ENCODE peak calls at places on chromosomes 5 and 9, in ten cellular contexts. Y is Caco-2, J is NCI-H1930, Z is ACHN, G is left cardiac atrium, V is NCI-H1417, B is NCI-H2081, H is NCI-H2029, P is iris pigment epithelial cell, A is transverse colon. I is an unnamed sample.

GRCh38 chr9:34289159-34289558 is 39.9 kb downstream of the KIF24 start:
- DNase-seq in Y (no peak), J (no peak), A (no peak), P (no peak), V (no peak), H (no peak), G (no peak), Z (no peak), B (no peak), I (no peak)

GRCh38 chr5:78113689-78114088 is 180.8 kb downstream of the AP3B1 start:
- DNase-seq in Y (no peak), G (no peak), V (no peak), P (no peak), A (no peak), Z (no peak), J (no peak), H (no peak), B (no peak), I (no peak)

GRCh38 chr5:168951341-168951740 is 349.6 kb downstream of the SLIT3 start:
- DNase-seq in Y (no peak), P (no peak), B (no peak), H (no peak), J (no peak), A (no peak), V (no peak), G (no peak), Z (no peak), I (no peak)

GRCh38 chr9:89655990-89656657 is 51.3 kb downstream of the GADD45G start:
- DNase-seq in G (no peak), Z (no peak), B (no peak), J (no peak), P (no peak), H (no peak), V (no peak), A (no peak), Y (no peak), I (peak; percentile 23)

GRCh38 chr5:31809037-31809910 is 170.3 kb downstream of the PDZD2 start:
- DNase-seq in H (no peak), A (peak; percentile 26), V (peak; percentile 66), B (peak; percentile 84), Y (peak; percentile 74), P (peak; percentile 79), Z (peak; percentile 71), G (peak; percentile 75), J (peak; percentile 42), I (peak; percentile 19)

GRCh38 chr9:99356512-99356971 is 134.5 kb downstream of the SEC61B start:
- DNase-seq in P (no peak), J (no peak), A (peak; percentile 15), Y (no peak), H (no peak), V (no peak), G (peak; percentile 64), B (no peak), Z (no peak), I (no peak)

GRCh38 chr9:135908334-135909204 is 1.2 kb upstream of the CAMSAP1 start:
- DNase-seq in P (no peak), Y (no peak), A (peak; percentile 8), G (peak; percentile 36), B (no peak), J (no peak), V (peak; percentile 40), H (no peak), Z (no peak), I (no peak)

GRCh38 chr5:94620257-94620656 is 1.8 kb downstream of the SLF1 start:
- DNase-seq in H (no peak), J (no peak), Z (no peak), Y (no peak), A (no peak), V (no peak), G (no peak), B (no peak), P (no peak), I (no peak)

GRCh38 chr5:67156976-67157583 is 39.5 kb downstream of the CD180 start:
- DNase-seq in B (no peak), V (peak; percentile 36), Y (peak; percentile 49), A (peak; percentile 45), H (no peak), G (no peak), J (no peak), Z (peak; percentile 19), P (peak; percentile 36), I (peak; percentile 63)

GRCh38 chr9:119036969-119037368 is 332.3 kb downstream of the BRINP1 start:
- DNase-seq in B (no peak), G (no peak), V (no peak), Y (no peak), Z (no peak), A (no peak), H (no peak), P (no peak), J (no peak), I (no peak)

GRCh38 chr5:176875783-176876505 is 23.2 kb downstream of the HK3 start:
- DNase-seq in B (no peak), G (no peak), V (no peak), J (no peak), P (no peak), H (no peak), Z (no peak), Y (no peak), A (no peak), I (peak; percentile 72)

GRCh38 chr5:124148574-124148973 is 597.9 kb downstream of the ZNF608 start:
- DNase-seq in B (no peak), V (no peak), Z (no peak), Y (no peak), G (no peak), H (no peak), J (no peak), P (no peak), A (no peak), I (no peak)

GRCh38 chr9:2299156-2299842 is 284.2 kb downstream of the SMARCA2 start:
- DNase-seq in G (no peak), J (peak; percentile 83), Z (no peak), B (peak; percentile 98), V (peak; percentile 98), Y (no peak), P (no peak), H (peak; percentile 90), A (peak; percentile 48), I (no peak)

GRCh38 chr9:17810728-17811634 is 232.1 kb downstream of the SH3GL2 start:
- DNase-seq in Y (peak; percentile 36), G (peak; percentile 65), A (peak; percentile 60), V (peak; percentile 72), J (peak; percentile 19), P (peak; percentile 62), H (peak; percentile 10), B (peak; percentile 77), Z (peak; percentile 52), I (peak; percentile 46)

GRCh38 chr5:30752015-30752414 is 441.5 kb upstream of the CDH6 start:
- DNase-seq in A (no peak), P (peak; percentile 15), V (no peak), H (no peak), G (no peak), J (no peak), Z (no peak), Y (no peak), B (no peak), I (no peak)

GRCh38 chr9:134526798-134527492 is 114.7 kb upstream of the COL5A1 start:
- DNase-seq in J (no peak), G (no peak), Y (no peak), A (no peak), Z (no peak), P (no peak), V (no peak), H (no peak), B (no peak), I (no peak)

GRCh38 chr9:70519912-70520724 is 105.7 kb upstream of the KLF9 start:
- DNase-seq in V (no peak), A (no peak), J (no peak), Z (no peak), P (no peak), B (no peak), H (no peak), Y (no peak), G (no peak), I (no peak)

GRCh38 chr9:83403864-83404263 is 134.3 kb downstream of the FRMD3 start:
- DNase-seq in A (no peak), Y (no peak), G (no peak), P (peak; percentile 4), Z (no peak), B (no peak), V (no peak), J (no peak), H (no peak), I (no peak)

GRCh38 chr5:57210633-57211032 is 36.8 kb downstream of the GPBP1 start:
- DNase-seq in H (no peak), Z (no peak), G (no peak), Y (no peak), V (no peak), A (no peak), P (no peak), J (no peak), B (no peak), I (no peak)

GRCh38 chr5:37816883-37817282 is 23.0 kb downstream of the GDNF start:
- DNase-seq in A (no peak), V (peak; percentile 78), G (no peak), B (no peak), Y (no peak), H (no peak), J (no peak), Z (no peak), P (no peak), I (no peak)

GRCh38 chr9:37939575-37940095 is 35.7 kb upstream of the SLC25A51 start:
- DNase-seq in V (no peak), J (no peak), H (no peak), G (no peak), B (no peak), Z (no peak), Y (no peak), P (peak; percentile 63), A (no peak), I (no peak)

GRCh38 chr5:5141625-5142527 is 1.7 kb downstream of the ADAMTS16 start:
- DNase-seq in Y (peak; percentile 62), H (peak; percentile 56), J (peak; percentile 67), V (peak; percentile 86), G (peak; percentile 44), A (peak; percentile 32), B (peak; percentile 81), P (peak; percentile 55), Z (peak; percentile 52), I (peak; percentile 47)

GRCh38 chr5:123001801-123002200 is 34.7 kb downstream of the PPIC start:
- DNase-seq in G (no peak), J (no peak), B (no peak), Y (no peak), P (no peak), V (peak; percentile 8), Z (no peak), A (no peak), H (no peak), I (no peak)

GRCh38 chr9:83965350-83966208 is 14.4 kb downstream of the HNRNPK start:
- DNase-seq in A (no peak), Z (no peak), Y (no peak), G (no peak), V (peak; percentile 51), P (peak; percentile 29), J (peak; percentile 42), H (peak; percentile 18), B (no peak), I (peak; percentile 16)

GRCh38 chr9:127749090-127749787 is 14.1 kb upstream of the TOR2A start:
- DNase-seq in A (no peak), B (no peak), J (no peak), P (no peak), G (no peak), V (no peak), Y (no peak), Z (no peak), H (no peak), I (no peak)

GRCh38 chr5:143031781-143032724 is 261.9 kb downstream of the ARHGAP26 start:
- DNase-seq in A (no peak), Y (no peak), J (no peak), V (peak; percentile 0), B (no peak), Z (no peak), H (no peak), G (no peak), P (no peak), I (no peak)

GRCh38 chr5:109743770-109744212 is 54.1 kb downstream of the MAN2A1 start:
- DNase-seq in J (no peak), P (peak; percentile 96), Y (no peak), Z (peak; percentile 77), H (no peak), G (no peak), V (no peak), B (no peak), A (no peak), I (no peak)

GRCh38 chr5:116736671-116737070 is 162.0 kb upstream of the SEMA6A start:
- DNase-seq in Y (no peak), V (no peak), H (no peak), G (no peak), P (no peak), Z (no peak), J (no peak), A (no peak), B (no peak), I (no peak)

I was measured in DND-41.